ENCODE peak calls at places on chromosomes 1 and 21, in four cellular contexts. H is IMR-90, Y is neuronal stem cell, P is H1. O is an unnamed sample.

GRCh38 chr1:6045561-6045960 is at the start of gene KCNAB2:
- DNase-seq in H (no peak), Y (no peak), P (no peak), O (no peak)

GRCh38 chr1:37932759-37933158 is 14.1 kb downstream of the INPP5B start:
- DNase-seq in H (peak), Y (no peak), P (no peak), O (peak)

GRCh38 chr21:42499430-42500106 is 3.5 kb upstream of the RSPH1 start:
- DNase-seq in P (no peak), Y (no peak), H (no peak), O (no peak)

GRCh38 chr1:209187589-209187988 is 395.9 kb upstream of the CAMK1G start:
- DNase-seq in Y (no peak), P (no peak), H (no peak), O (no peak)

GRCh38 chr1:78676347-78676982 is 26.8 kb downstream of the IFI44 start:
- DNase-seq in P (no peak), Y (peak), H (peak), O (peak)

GRCh38 chr1:205980182-205980830 is 22.9 kb downstream of the RAB7B start:
- DNase-seq in H (no peak), Y (no peak), P (no peak), O (no peak)

GRCh38 chr1:83901547-83902155 is 97.3 kb downstream of the TTLL7 start:
- DNase-seq in Y (no peak), P (no peak), H (peak), O (peak)

GRCh38 chr1:113949007-113949406 is 19.9 kb downstream of the HIPK1 start:
- DNase-seq in Y (no peak), H (no peak), P (no peak), O (peak)

GRCh38 chr1:113747376-113747775 is 11.9 kb downstream of the PHTF1 start:
- DNase-seq in Y (no peak), P (no peak), H (peak), O (no peak)

GRCh38 chr1:117707371-117707770 is 101.5 kb downstream of the TENT5C start:
- DNase-seq in H (no peak), Y (no peak), P (no peak), O (no peak)

GRCh38 chr1:156941675-156942074 is 21.2 kb downstream of the LRRC71 start:
- DNase-seq in P (no peak), Y (no peak), H (no peak), O (no peak)

GRCh38 chr1:53025034-53025777 is 36.8 kb upstream of the PODN start:
- DNase-seq in Y (no peak), P (no peak), H (peak), O (peak)

GRCh38 chr1:43809097-43809673 is 101.8 kb downstream of the ST3GAL3 start:
- DNase-seq in Y (no peak), P (no peak), H (no peak), O (no peak)

GRCh38 chr1:246199086-246199485 is 308.0 kb downstream of the SMYD3 start:
- DNase-seq in Y (no peak), P (no peak), H (no peak), O (peak)

GRCh38 chr21:46605759-46606426 is 1.0 kb upstream of the S100B start:
- DNase-seq in P (no peak), H (no peak), Y (no peak), O (no peak)

GRCh38 chr1:8419172-8419571 is 101.3 kb downstream of the SLC45A1 start:
- DNase-seq in P (no peak), H (peak), Y (no peak), O (peak)

GRCh38 chr21:22019766-22020165 is 1021.6 kb downstream of the NCAM2 start:
- DNase-seq in Y (no peak), P (no peak), H (peak), O (no peak)

GRCh38 chr1:234589064-234589765 is 20.8 kb downstream of the IRF2BP2 start:
- DNase-seq in H (no peak), Y (no peak), P (no peak), O (no peak)

GRCh38 chr1:3369437-3370076 is 84.9 kb upstream of the ARHGEF16 start:
- DNase-seq in Y (no peak), P (no peak), H (peak), O (peak)

GRCh38 chr1:116020668-116021272 is 44.5 kb downstream of the SLC22A15 start:
- DNase-seq in Y (peak), H (peak), P (peak), O (peak)

GRCh38 chr1:47181095-47181954 is 8.5 kb downstream of the PDZK1IP1 start:
- DNase-seq in Y (no peak), P (no peak), H (no peak), O (no peak)

GRCh38 chr1:193458628-193459027 is 272.2 kb upstream of the B3GALT2 start:
- DNase-seq in Y (no peak), P (no peak), H (no peak), O (no peak)

GRCh38 chr1:103788377-103788776 is 38.7 kb downstream of the AMY1C start:
- DNase-seq in Y (peak), H (no peak), P (no peak), O (peak)

GRCh38 chr1:8910914-8911313 is 32.4 kb upstream of the ENO1 start:
- DNase-seq in H (peak), Y (no peak), P (no peak), O (peak)

GRCh38 chr1:202589190-202589680 is 121.0 kb downstream of the SYT2 start:
- DNase-seq in P (no peak), Y (no peak), H (peak), O (peak)

GRCh38 chr1:25804244-25804963 is 4.4 kb downstream of the SELENON start:
- DNase-seq in H (no peak), P (no peak), Y (no peak), O (no peak)

GRCh38 chr21:30340714-30341573 is 3.5 kb upstream of the KRTAP27-1 start:
- DNase-seq in P (peak), H (peak), Y (peak), O (peak)

GRCh38 chr21:45421846-45422775 is 17.1 kb downstream of the COL18A1 start:
- DNase-seq in H (no peak), P (no peak), Y (no peak), O (no peak)

GRCh38 chr1:245168090-245168489 is 13.3 kb downstream of the KIF26B start:
- DNase-seq in H (no peak), Y (no peak), P (no peak), O (no peak)
- H3K14ac ChIP-seq in H (no peak), Y (no peak), P (no peak), O (no peak)

GRCh38 chr21:36089946-36090345 is 20.1 kb downstream of the CBR1 start:
- DNase-seq in Y (no peak), P (no peak), H (no peak), O (no peak)

GRCh38 chr21:36093512-36093911 is 23.7 kb downstream of the CBR1 start:
- DNase-seq in P (no peak), Y (no peak), H (no peak), O (no peak)

GRCh38 chr21:36082140-36082742 is 12.4 kb downstream of the CBR1 start:
- DNase-seq in H (peak), P (no peak), Y (no peak), O (peak)

GRCh38 chr21:36092676-36093075 is 22.9 kb downstream of the CBR1 start:
- DNase-seq in H (no peak), Y (no peak), P (no peak), O (no peak)

GRCh38 chr21:36087362-36088138 is 17.7 kb downstream of the CBR1 start:
- DNase-seq in H (peak), P (no peak), Y (no peak), O (no peak)
- H3K14ac ChIP-seq in H (peak), P (no peak), Y (no peak), O (no peak)

DNA sequence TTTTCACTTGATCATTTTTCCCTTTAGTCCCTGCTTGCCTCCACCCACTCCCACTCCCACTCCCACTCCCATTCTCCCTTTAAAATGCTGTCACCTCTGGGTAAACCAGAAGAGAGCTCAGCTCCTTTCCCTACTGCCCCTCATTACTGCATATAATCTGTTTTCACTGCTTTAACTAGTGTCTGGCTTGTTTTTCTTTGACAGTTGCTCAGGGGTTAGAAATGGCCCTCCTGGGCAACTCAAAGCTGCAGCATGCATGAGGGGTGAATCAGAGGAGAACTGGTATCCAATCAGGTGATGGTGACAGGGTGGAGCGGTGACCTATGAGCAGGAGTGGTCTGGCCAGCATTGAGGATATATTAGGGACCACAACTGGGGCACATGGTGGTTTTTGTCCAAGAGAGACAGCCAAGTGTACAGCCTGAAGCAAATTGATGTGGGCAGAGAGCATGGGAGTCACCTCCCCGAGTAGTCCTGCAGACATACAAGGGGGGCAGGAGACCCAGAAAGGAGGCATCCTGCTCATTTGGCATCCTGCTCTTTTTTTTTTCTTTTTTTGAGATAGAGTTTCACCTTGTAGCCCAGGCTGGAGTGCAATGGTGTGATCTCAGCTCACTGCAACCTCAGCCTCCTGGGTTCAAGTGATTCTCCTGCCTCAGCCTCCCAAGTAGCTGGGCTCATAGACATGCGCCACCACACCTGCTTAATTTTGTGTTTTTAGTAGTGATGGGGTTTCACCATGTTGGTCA is 42.7 kb upstream of the SRSF10 start:
- DNase-seq in P (no peak), H (peak), Y (no peak), O (peak)
- H3K14ac ChIP-seq in P (no peak), H (peak), Y (no peak), O (no peak)

DNA sequence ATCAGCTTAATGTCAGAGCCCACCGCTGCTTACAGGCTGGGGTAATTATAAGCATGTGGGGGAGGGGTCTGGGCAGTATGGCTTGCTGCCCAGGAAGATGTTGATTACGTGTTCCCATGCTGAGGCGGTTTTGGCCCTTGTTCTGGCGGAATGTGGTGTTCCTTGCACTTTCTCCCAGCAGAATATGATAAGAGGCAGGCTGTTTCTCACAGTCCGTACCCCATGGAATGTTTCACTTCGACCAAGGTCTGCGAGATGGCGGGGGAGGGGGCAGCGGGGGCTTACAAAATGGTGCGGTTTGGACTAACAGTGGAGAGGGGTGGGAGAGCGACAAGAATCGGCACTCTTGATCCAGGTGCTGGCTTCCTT is 9.8 kb upstream of the HPCAL4 start:
- DNase-seq in Y (no peak), P (no peak), H (peak), O (peak)
- H3K14ac ChIP-seq in Y (no peak), P (no peak), H (no peak), O (no peak)

O was measured in mesenchymal stem cell.